ENCODE peak calls at places on chromosomes 6 and 20, in four cellular contexts. One of them, this sample, is unnamed.

GRCh38 chr6:136284909-136285308 is 4.7 kb downstream of the BCLAF1 start:
- DNase-seq in Peyer's patch: no peak
- DNase-seq in ovary: no peak
- DNase-seq in GM10248: no peak
- DNase-seq in this sample: no peak

GRCh38 chr20:49572857-49573256 is 4.9 kb upstream of the PTGIS start:
- DNase-seq in Peyer's patch: no peak
- DNase-seq in ovary: no peak
- DNase-seq in GM10248: no peak
- DNase-seq in this sample: no peak

GRCh38 chr6:91167846-91168245 is 581.0 kb upstream of the MAP3K7 start:
- DNase-seq in Peyer's patch: no peak
- DNase-seq in ovary: no peak
- DNase-seq in GM10248: no peak
- DNase-seq in this sample: no peak

GRCh38 chr6:13404115-13404891 is 76.0 kb upstream of the TBC1D7 start:
- DNase-seq in Peyer's patch: no peak
- DNase-seq in ovary: no peak
- DNase-seq in GM10248: no peak
- DNase-seq in this sample: no peak

GRCh38 chr20:63151554-63152321 is 64.2 kb downstream of the YTHDF1 start:
- DNase-seq in Peyer's patch: no peak
- DNase-seq in ovary: no peak
- DNase-seq in GM10248: no peak
- DNase-seq in this sample: no peak

GRCh38 chr20:63517376-63518309 is 2.9 kb upstream of the PPDPF start:
- DNase-seq in Peyer's patch: no peak
- DNase-seq in ovary: no peak
- DNase-seq in GM10248: no peak
- DNase-seq in this sample: no peak

GRCh38 chr6:125781307-125781868 is 9.4 kb upstream of the NCOA7 start:
- DNase-seq in Peyer's patch: peak
- DNase-seq in ovary: no peak
- DNase-seq in GM10248: peak
- DNase-seq in this sample: peak

GRCh38 chr20:16864069-16864468 is 115.9 kb downstream of the OTOR start:
- DNase-seq in Peyer's patch: no peak
- DNase-seq in ovary: no peak
- DNase-seq in GM10248: peak
- DNase-seq in this sample: no peak

GRCh38 chr6:44464051-44464450 is 76.5 kb downstream of the CDC5L start:
- DNase-seq in Peyer's patch: no peak
- DNase-seq in ovary: peak
- DNase-seq in GM10248: no peak
- DNase-seq in this sample: no peak

GRCh38 chr6:156449128-156449527 is 328.1 kb upstream of the ARID1B start:
- DNase-seq in Peyer's patch: no peak
- DNase-seq in ovary: no peak
- DNase-seq in GM10248: no peak
- DNase-seq in this sample: no peak

GRCh38 chr6:161439093-161439492 is 165.2 kb upstream of the AGPAT4 start:
- DNase-seq in Peyer's patch: no peak
- DNase-seq in ovary: peak
- DNase-seq in GM10248: no peak
- DNase-seq in this sample: peak

This sample was measured in testis.